ENCODE peak calls at places on chromosome 5, in six cellular contexts. M is HCT116, U is thoracic aorta, P is sigmoid colon, C is kidney, V is mammary epithelial cell. D is an unnamed sample.

GRCh38 chr5:60630836-60631235 is 69.1 kb downstream of the DEPDC1B start:
- DNase-seq in M (no peak), U (no peak), P (no peak), C (no peak), V (no peak), D (no peak)

GRCh38 chr5:169431386-169431785 is 130.4 kb upstream of the SLIT3 start:
- DNase-seq in M (no peak), U (no peak), P (no peak), C (no peak), V (no peak), D (no peak)

GRCh38 chr5:132684922-132685720 is 11.3 kb downstream of the IL4 start:
- DNase-seq in M (no peak), U (no peak), P (no peak), C (no peak), V (no peak), D (no peak)

GRCh38 chr5:78719504-78720233 is 71.1 kb upstream of the LHFPL2 start:
- DNase-seq in M (no peak), U (no peak), P (no peak), C (no peak), V (no peak), D (no peak)

GRCh38 chr5:36657563-36657995 is 51.2 kb downstream of the SLC1A3 start:
- DNase-seq in M (peak; percentile 74), U (peak; percentile 20), P (peak; percentile 83), C (no peak), V (peak; percentile 99), D (peak; percentile 84)

GRCh38 chr5:104267282-104268015 is 704.9 kb upstream of the NUDT12 start:
- DNase-seq in M (no peak), U (no peak), P (no peak), C (no peak), V (no peak), D (no peak)

GRCh38 chr5:96141749-96142148 is 180.1 kb upstream of the ELL2 start:
- DNase-seq in M (no peak), U (no peak), P (no peak), C (no peak), V (peak; percentile 47), D (no peak)

GRCh38 chr5:119275146-119275872 is 80.5 kb upstream of the TNFAIP8 start:
- DNase-seq in M (peak; percentile 21), U (no peak), P (no peak), C (no peak), V (peak; percentile 80), D (no peak)

GRCh38 chr5:169415351-169415750 is 114.4 kb upstream of the SLIT3 start:
- DNase-seq in M (no peak), U (no peak), P (no peak), C (no peak), V (no peak), D (no peak)

GRCh38 chr5:178304761-178305645 is 72.4 kb upstream of the PHYKPL start:
- DNase-seq in M (no peak), U (no peak), P (peak; percentile 55), C (peak; percentile 58), V (no peak), D (peak; percentile 5)

GRCh38 chr5:92372766-92373165 is 989.6 kb upstream of the ARRDC3 start:
- DNase-seq in M (no peak), U (no peak), P (no peak), C (no peak), V (peak; percentile 66), D (no peak)

GRCh38 chr5:95283761-95284511 is 958 bp downstream of the MCTP1 start:
- DNase-seq in M (no peak), U (no peak), P (no peak), C (peak; percentile 79), V (peak; percentile 35), D (no peak)

GRCh38 chr5:135222771-135223170 is 176.3 kb downstream of the MACROH2A1 start:
- DNase-seq in M (no peak), U (no peak), P (peak; percentile 22), C (no peak), V (no peak), D (no peak)

GRCh38 chr5:108739906-108740305 is 7.8 kb upstream of the FER start:
- DNase-seq in M (no peak), U (no peak), P (no peak), C (no peak), V (no peak), D (no peak)

GRCh38 chr5:36403601-36404311 is 102.1 kb upstream of the RANBP3L start:
- DNase-seq in M (no peak), U (no peak), P (peak; percentile 75), C (peak; percentile 68), V (no peak), D (peak; percentile 53)

GRCh38 chr5:178380541-178381074 is 148.0 kb upstream of the PHYKPL start:
- DNase-seq in M (no peak), U (no peak), P (no peak), C (peak; percentile 37), V (no peak), D (no peak)

GRCh38 chr5:12780536-12780935 is 876.3 kb upstream of the CTNND2 start:
- DNase-seq in M (no peak), U (no peak), P (no peak), C (no peak), V (no peak), D (no peak)

GRCh38 chr5:96663608-96664007 is 1.4 kb downstream of the CAST start:
- DNase-seq in M (no peak), U (no peak), P (no peak), C (no peak), V (no peak), D (no peak)

GRCh38 chr5:174827521-174827920 is 103.1 kb downstream of the MSX2 start:
- DNase-seq in M (no peak), U (no peak), P (no peak), C (no peak), V (no peak), D (no peak)

GRCh38 chr5:113022661-113023060 is 46.1 kb downstream of the DCP2 start:
- DNase-seq in M (no peak), U (no peak), P (no peak), C (no peak), V (peak; percentile 36), D (no peak)

GRCh38 chr5:172187118-172188032 is 649 bp downstream of the STK10 start:
- DNase-seq in M (peak; percentile 26), U (no peak), P (peak; percentile 82), C (peak; percentile 90), V (peak; percentile 93), D (no peak)

GRCh38 chr5:171484460-171484899 is 65.0 kb downstream of the FGF18 start:
- DNase-seq in M (peak; percentile 10), U (no peak), P (no peak), C (no peak), V (no peak), D (no peak)

GRCh38 chr5:117803533-117803932 is 1184.8 kb downstream of the DTWD2 start:
- DNase-seq in M (no peak), U (no peak), P (no peak), C (no peak), V (no peak), D (no peak)

DNA sequence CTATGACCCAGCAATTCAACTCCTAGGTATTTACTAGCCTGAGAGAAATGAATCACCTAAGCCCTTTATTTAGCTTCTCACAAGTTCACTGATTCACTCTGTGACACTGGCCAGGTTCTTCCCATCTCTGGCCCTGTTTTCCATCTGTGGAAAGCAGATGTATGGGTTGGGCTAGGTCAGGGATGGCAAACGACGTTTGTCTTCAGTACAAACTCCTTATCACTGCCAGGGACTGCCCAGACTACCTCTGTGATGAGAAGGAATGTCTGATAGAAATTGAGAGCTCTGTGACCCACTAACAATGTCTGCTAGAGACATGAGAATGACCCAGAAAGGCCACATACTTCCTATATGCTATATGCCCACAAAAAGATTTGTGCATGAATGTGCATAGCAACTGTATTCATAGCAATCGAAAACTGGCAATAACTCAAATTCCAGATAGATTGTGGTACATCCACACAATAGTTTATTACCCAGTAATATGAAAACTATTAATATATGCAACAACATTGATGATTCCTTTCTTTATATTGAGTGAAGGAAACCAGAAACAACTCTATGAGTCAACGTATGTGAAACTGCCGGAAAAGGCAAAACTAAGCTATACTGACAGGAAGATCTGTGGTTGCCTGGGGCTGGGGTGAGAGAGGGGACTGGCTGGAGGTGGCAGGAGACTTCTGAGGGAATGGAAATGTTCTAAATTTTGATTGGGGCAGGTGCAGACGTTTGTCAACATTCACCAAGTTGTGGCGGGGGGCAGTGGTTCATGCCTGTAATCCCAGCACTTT is 32.0 kb upstream of the ADAM19 start:
- DNase-seq in M (peak; percentile 73), U (no peak), P (no peak), C (no peak), V (peak; percentile 99), D (no peak)
- H3K27ac ChIP-seq in M (peak overlapping the region; percentile 53), U (no peak overlapping the region), P (no peak overlapping the region), C (no peak overlapping the region), V (peak overlapping the region; percentile 98), D (no peak overlapping the region)

GRCh38 chr5:6723901-6724300 is 10.7 kb downstream of the TENT4A start:
- DNase-seq in M (no peak), U (no peak), P (no peak), C (no peak), V (no peak), D (no peak)

GRCh38 chr5:6726006-6726405 is 12.8 kb downstream of the TENT4A start:
- DNase-seq in M (no peak), U (no peak), P (no peak), C (no peak), V (no peak), D (no peak)

GRCh38 chr5:6724321-6724929 is 11.2 kb downstream of the TENT4A start:
- DNase-seq in M (no peak), U (no peak), P (no peak), C (no peak), V (no peak), D (no peak)

GRCh38 chr5:6727231-6727630 is 14.0 kb downstream of the TENT4A start:
- DNase-seq in M (no peak), U (no peak), P (no peak), C (no peak), V (no peak), D (no peak)

GRCh38 chr5:6725448-6725847 is 12.2 kb downstream of the TENT4A start:
- DNase-seq in M (no peak), U (no peak), P (no peak), C (no peak), V (no peak), D (no peak)
- H3K4me1 ChIP-seq in M (no peaks in the 10 kb centered on the region), U (peaks cover 38% of the 10 kb centered on the region), P (peaks cover 94% of the 10 kb centered on the region), C (peaks cover 43% of the 10 kb centered on the region), V (peaks cover 15% of the 10 kb centered on the region), D (peaks cover 79% of the 10 kb centered on the region)

GRCh38 chr5:151740958-151741373 is 17.5 kb downstream of the ATOX1 start:
- DNase-seq in M (no peak), U (no peak), P (no peak), C (no peak), V (peak; percentile 62), D (no peak)
- TF ChIP-seq CTCF in M (no peak), U (no peak), P (no peak), C (no peak), V (no peak), D (no peak)

GRCh38 chr5:148833122-148833521 is 6.7 kb downstream of the ADRB2 start:
- DNase-seq in M (no peak), U (no peak), P (no peak), C (no peak), V (no peak), D (no peak)

GRCh38 chr5:148836272-148837250 is 10.2 kb downstream of the ADRB2 start:
- DNase-seq in M (no peak), U (no peak), P (no peak), C (no peak), V (no peak), D (no peak)

GRCh38 chr5:148834689-148835088 is 8.3 kb downstream of the ADRB2 start:
- DNase-seq in M (no peak), U (no peak), P (no peak), C (no peak), V (no peak), D (peak; percentile 61)

GRCh38 chr5:148831590-148832565 is 5.5 kb downstream of the ADRB2 start:
- DNase-seq in M (no peak), U (no peak), P (peak; percentile 66), C (no peak), V (no peak), D (peak; percentile 64)

GRCh38 chr5:148833925-148834324 is 7.5 kb downstream of the ADRB2 start:
- DNase-seq in M (no peak), U (no peak), P (no peak), C (no peak), V (no peak), D (no peak)
- H3K27ac ChIP-seq in M (no peak overlapping the region), U (no peak overlapping the region), P (no peak overlapping the region), C (no peak overlapping the region), V (no peak overlapping the region), D (peak overlapping the region; percentile 91)

D was measured in gastrocnemius medialis.